ENCODE peak calls at places on chromosomes 16 and 17, in five cellular contexts. M is RWPE2, H is PC-3, B is HFF-Myc, V is cardiac muscle cell. Y is an unnamed sample.

GRCh38 chr16:30358577-30358936 is 3.4 kb upstream of the CD2BP2 start:
- DNase-seq in M (no peak), H (no peak), V (no peak), B (no peak), Y (no peak)

GRCh38 chr16:65274576-65274975 is 152.7 kb upstream of the CDH11 start:
- DNase-seq in V (no peak), M (no peak), B (no peak), H (peak; percentile 83), Y (no peak)

GRCh38 chr16:55502801-55503366 is 6.0 kb upstream of the LPCAT2 start:
- DNase-seq in B (peak; percentile 78), M (no peak), V (peak; percentile 98), H (peak; percentile 57), Y (peak; percentile 98)

GRCh38 chr16:54447606-54448440 is 161.2 kb upstream of the IRX3 start:
- DNase-seq in M (no peak), V (peak; percentile 74), H (peak; percentile 62), B (peak; percentile 39), Y (peak; percentile 88)

GRCh38 chr17:12133183-12133582 is 112.5 kb downstream of the MAP2K4 start:
- DNase-seq in B (no peak), V (peak; percentile 14), M (no peak), H (no peak), Y (peak; percentile 70)

GRCh38 chr17:62627904-62628603 is 584 bp downstream of the MRC2 start:
- DNase-seq in H (peak; percentile 30), V (peak; percentile 85), B (peak; percentile 35), M (no peak), Y (peak; percentile 82)

GRCh38 chr16:4138735-4139134 is 22.5 kb upstream of the ADCY9 start:
- DNase-seq in V (peak; percentile 58), M (no peak), H (no peak), B (no peak), Y (no peak)

GRCh38 chr16:31196324-31197088 is 6.1 kb downstream of the PYCARD start:
- DNase-seq in H (no peak), V (no peak), M (no peak), B (no peak), Y (no peak)

GRCh38 chr17:47934856-47935255 is 6.5 kb upstream of the PNPO start:
- DNase-seq in B (no peak), H (peak; percentile 71), V (no peak), M (no peak), Y (no peak)

GRCh38 chr16:54244061-54244886 is 42.3 kb downstream of the IRX3 start:
- DNase-seq in M (no peak), V (no peak), B (no peak), H (no peak), Y (no peak)

GRCh38 chr17:3526491-3526890 is 31.1 kb downstream of the TRPV3 start:
- DNase-seq in M (no peak), H (no peak), V (no peak), B (no peak), Y (no peak)

GRCh38 chr17:57955183-57955952 is at the start of gene CUEDC1:
- DNase-seq in V (peak; percentile 70), H (peak; percentile 74), M (peak; percentile 71), B (no peak), Y (peak; percentile 44)
- H3K4me3 ChIP-seq in V (peak within 1 kb of the TSS; percentile 99), H (peak within 1 kb of the TSS; percentile 86), M (peak within 1 kb of the TSS; percentile 92), B (peak within 1 kb of the TSS; percentile 63), Y (peak within 1 kb of the TSS; percentile 78)

GRCh38 chr16:66300037-66300436 is 66.5 kb upstream of the CDH5 start:
- DNase-seq in M (no peak), V (no peak), B (no peak), H (no peak), Y (no peak)
- TF ChIP-seq CTCF in M (no peak), V (no peak), B (no peak), H (no peak), Y (no peak)

GRCh38 chr17:64653985-64654355 is 8.1 kb downstream of the SMURF2 start:
- DNase-seq in V (peak; percentile 15), B (no peak), H (peak; percentile 26), M (no peak), Y (peak; percentile 45)
- H3K4me3 ChIP-seq in V (no peak overlapping the region), B (peak overlapping the region; percentile 16), H (peak overlapping the region; percentile 37), M (no peak overlapping the region), Y (no peak overlapping the region)

DNA sequence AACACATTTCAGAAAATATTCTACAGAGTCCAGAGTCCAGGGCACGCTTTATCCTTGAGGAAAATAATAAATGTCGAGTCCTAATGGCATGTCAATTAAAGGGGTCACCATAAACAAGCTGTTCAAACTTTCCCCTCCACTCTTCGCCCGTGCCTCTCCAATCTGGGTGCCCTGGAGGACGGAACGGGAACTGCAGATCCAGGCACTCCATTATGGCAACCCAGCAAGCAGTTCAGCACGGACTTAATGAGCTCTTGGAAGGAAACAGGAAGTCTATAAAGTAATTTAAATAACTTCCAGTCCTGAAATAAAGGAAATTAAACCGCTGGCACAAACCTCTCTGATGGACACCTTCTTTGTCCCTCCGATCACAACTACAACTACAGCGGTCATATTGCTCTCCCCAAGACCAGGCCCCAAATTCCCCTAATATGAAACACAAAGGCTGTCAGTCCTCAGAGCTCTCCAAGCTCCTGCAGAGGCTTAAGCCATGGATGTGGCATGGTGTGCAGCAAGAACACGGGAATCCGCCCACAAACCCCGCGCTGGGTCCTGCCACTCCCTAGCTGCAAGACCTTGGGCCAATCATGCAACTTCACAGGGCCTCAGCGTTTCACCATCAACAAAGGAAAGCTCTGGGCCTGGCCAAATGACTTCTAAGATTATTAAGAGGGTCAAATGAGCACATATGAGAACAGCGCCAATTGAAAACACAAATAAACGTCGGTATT is 52.6 kb downstream of the ZFHX3 start:
- DNase-seq in B (no peak), M (peak; percentile 19), H (no peak), V (no peak), Y (no peak)
- TF ChIP-seq CTCF in B (peak; percentile 59), M (peak; percentile 17), H (peak; percentile 41), V (peak; percentile 49), Y (peak; percentile 63)

GRCh38 chr16:73909529-73910035 is 387.0 kb upstream of the PSMD7 start:
- DNase-seq in V (no peak), M (no peak), B (no peak), H (no peak), Y (no peak)
- H3K4me3 ChIP-seq in V (no peak overlapping the region), M (no peak overlapping the region), B (no peak overlapping the region), H (no peak overlapping the region), Y (no peak overlapping the region)

GRCh38 chr17:79147791-79148506 is 73.3 kb downstream of the ENGASE start:
- DNase-seq in B (no peak), V (no peak), H (no peak), M (no peak), Y (no peak)
- TF ChIP-seq CTCF in B (no peak), V (no peak), H (no peak), M (no peak), Y (no peak)

GRCh38 chr16:2025878-2026460 is 733 bp upstream of the NHERF2 start:
- DNase-seq in V (no peak), M (no peak), B (no peak), H (no peak), Y (no peak)
- H3K4me3 ChIP-seq in V (no peak overlapping the region), M (peak overlapping the region; percentile 62), B (no peak overlapping the region), H (peak overlapping the region; percentile 59), Y (no peak overlapping the region)

GRCh38 chr17:44082206-44082605 is 11.7 kb downstream of the G6PC3 start:
- DNase-seq in B (no peak), H (no peak), M (no peak), V (no peak), Y (no peak)

GRCh38 chr17:44084921-44085320 is 14.4 kb downstream of the G6PC3 start:
- DNase-seq in M (no peak), V (no peak), B (no peak), H (no peak), Y (no peak)

GRCh38 chr17:44081681-44082080 is 11.1 kb downstream of the G6PC3 start:
- DNase-seq in V (no peak), H (no peak), B (no peak), M (no peak), Y (peak; percentile 53)

GRCh38 chr17:44083250-44083849 is 12.8 kb downstream of the G6PC3 start:
- DNase-seq in M (no peak), B (no peak), V (no peak), H (peak; percentile 76), Y (no peak)

GRCh38 chr17:44084131-44084538 is 13.6 kb downstream of the G6PC3 start:
- DNase-seq in M (no peak), H (peak; percentile 41), B (no peak), V (no peak), Y (no peak)
- TF ChIP-seq CTCF in M (no peak), H (peak; percentile 65), B (peak; percentile 46), V (peak; percentile 27), Y (no peak)

GRCh38 chr17:40442392-40443195 is 656 bp upstream of the IGFBP4 start:
- DNase-seq in V (no peak), B (no peak), H (no peak), M (no peak), Y (peak; percentile 54)
- H3K4me3 ChIP-seq in V (peak overlapping the region; percentile 47), B (peak overlapping the region; percentile 86), H (peak overlapping the region; percentile 93), M (peak overlapping the region; percentile 45), Y (peak overlapping the region; percentile 95)

DNA sequence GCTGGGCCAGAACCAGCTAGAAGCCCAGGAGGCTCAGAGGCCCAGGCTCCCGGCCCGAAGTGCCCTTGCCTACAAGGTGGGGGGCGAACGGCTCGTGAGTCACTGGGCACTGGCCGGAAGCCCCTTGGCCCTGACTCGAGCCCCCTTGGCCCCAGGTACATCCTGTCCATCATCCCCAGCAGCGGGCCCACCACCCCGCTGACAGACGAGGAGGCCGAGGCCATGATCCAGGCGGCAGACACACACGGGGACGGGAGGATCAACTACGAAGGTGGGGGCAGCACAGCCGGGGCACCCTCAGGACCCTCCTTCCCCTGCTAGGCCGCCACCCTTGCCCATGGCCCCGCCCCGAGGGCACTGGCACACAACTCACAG is 15.8 kb upstream of the AATK start:
- DNase-seq in B (no peak), M (no peak), V (no peak), H (no peak), Y (no peak)
- TF ChIP-seq CTCF in B (no peak), M (no peak), V (no peak), H (no peak), Y (no peak)

Y was measured in fibroblast of the aortic adventitia.